ENCODE peak calls at places on chromosomes 1 and 21, in four cellular contexts. X is AG10803, T is thoracic aorta, D is mesenchymal stem cell. Z is an unnamed sample.

GRCh38 chr1:172561252-172561651 is 28.3 kb downstream of the SUCO start:
- DNase-seq in T (no peak), X (peak), D (no peak), Z (no peak)

GRCh38 chr21:45126085-45126687 is 51.8 kb downstream of the ADARB1 start:
- DNase-seq in T (no peak), X (no peak), D (no peak), Z (no peak)

GRCh38 chr21:39660596-39660995 is 47.9 kb downstream of the B3GALT5 start:
- DNase-seq in T (no peak), X (peak), D (peak), Z (no peak)

GRCh38 chr1:201970334-201971159 is 11.9 kb upstream of the RNPEP start:
- DNase-seq in X (peak), T (no peak), D (peak), Z (no peak)

GRCh38 chr1:208059328-208060017 is 148.5 kb upstream of the CD34 start:
- DNase-seq in D (no peak), T (no peak), X (no peak), Z (no peak)

GRCh38 chr1:39657923-39658485 is 13.9 kb downstream of the NT5C1A start:
- DNase-seq in T (no peak), D (peak), X (peak), Z (peak)

GRCh38 chr1:48765335-48765734 is 11.4 kb downstream of the BEND5 start:
- DNase-seq in T (no peak), D (no peak), X (no peak), Z (no peak)

GRCh38 chr1:227805606-227806197 is 9.8 kb upstream of the PRSS38 start:
- DNase-seq in D (no peak), T (no peak), X (peak), Z (no peak)

GRCh38 chr1:154895779-154896178 is 25.7 kb upstream of the KCNN3 start:
- DNase-seq in X (peak), T (no peak), D (no peak), Z (no peak)

GRCh38 chr1:166040223-166040622 is 126.6 kb downstream of the FAM78B start:
- DNase-seq in D (no peak), T (no peak), X (no peak), Z (no peak)

GRCh38 chr1:237041795-237042466 is at the start of gene RYR2:
- DNase-seq in D (no peak), X (no peak), T (no peak), Z (no peak)

GRCh38 chr1:25197235-25197930 is 34.9 kb downstream of the SYF2 start:
- DNase-seq in X (no peak), D (no peak), T (no peak), Z (peak)

GRCh38 chr1:6141601-6142000 is 38.5 kb downstream of the CHD5 start:
- DNase-seq in D (peak), X (no peak), T (no peak), Z (peak)

GRCh38 chr1:234858722-234859121 is 248.7 kb upstream of the IRF2BP2 start:
- DNase-seq in D (no peak), X (no peak), T (no peak), Z (no peak)

GRCh38 chr1:219041141-219041540 is 132.5 kb upstream of the LYPLAL1 start:
- DNase-seq in T (no peak), D (peak), X (peak), Z (no peak)

GRCh38 chr1:226901421-226901820 is 31.0 kb downstream of the PSEN2 start:
- DNase-seq in X (no peak), D (no peak), T (no peak), Z (no peak)

GRCh38 chr1:2937805-2938204 is 83.5 kb upstream of the ACTRT2 start:
- DNase-seq in X (no peak), D (no peak), T (no peak), Z (no peak)

GRCh38 chr1:93178418-93178817 is 1.8 kb downstream of the TMED5 start:
- DNase-seq in T (no peak), D (no peak), X (no peak), Z (peak)

GRCh38 chr1:195663549-195664280 is 944.5 kb downstream of the KCNT2 start:
- DNase-seq in D (peak), X (peak), T (no peak), Z (peak)

GRCh38 chr1:178031856-178032320 is 62.0 kb upstream of the RASAL2 start:
- DNase-seq in D (peak), X (peak), T (peak), Z (peak)

GRCh38 chr1:116064616-116065015 is 46.6 kb upstream of the MAB21L3 start:
- DNase-seq in X (peak), T (no peak), D (peak), Z (no peak)

GRCh38 chr1:221845650-221846371 is 103.9 kb upstream of the DUSP10 start:
- DNase-seq in D (peak), T (no peak), X (peak), Z (no peak)

GRCh38 chr1:151273924-151274466 is 8.1 kb upstream of the ZNF687 start:
- DNase-seq in D (no peak), X (no peak), T (no peak), Z (no peak)

GRCh38 chr1:151281225-151281968 is 702 bp upstream of the ZNF687 start:
- DNase-seq in D (peak), X (peak), T (peak), Z (peak)

GRCh38 chr1:151281969-151282882 is at the start of gene ZNF687:
- DNase-seq in D (peak), X (peak), T (peak), Z (peak)

GRCh38 chr1:151282883-151283725 is 1.0 kb downstream of the ZNF687 start:
- DNase-seq in X (no peak), D (peak), T (no peak), Z (peak)

DNA sequence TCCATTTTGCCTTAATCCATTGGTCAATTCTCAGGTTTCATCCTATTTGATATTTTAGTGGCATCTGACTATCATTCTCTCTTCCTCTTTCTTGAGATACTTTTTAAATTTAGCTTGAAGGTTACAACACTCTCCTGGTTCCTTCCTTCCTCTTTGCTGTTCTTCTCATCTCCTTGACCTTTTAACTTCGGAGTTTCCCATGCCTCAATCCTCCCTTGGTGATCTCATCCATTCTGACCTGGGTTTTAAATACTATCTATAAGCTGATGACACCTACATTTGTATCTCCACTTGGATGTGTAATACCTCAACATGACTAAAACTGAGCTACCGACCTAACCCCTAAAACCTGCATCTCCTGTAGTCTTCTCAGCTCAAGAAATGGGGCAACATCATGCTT is 4.8 kb upstream of the ZNF687 start:
- DNase-seq in X (no peak), D (peak), T (no peak), Z (peak)
- H3K4me3 ChIP-seq in X (no peak), D (no peak), T (no peak), Z (no peak)

GRCh38 chr1:160438935-160439334 is 38.6 kb downstream of the VANGL2 start:
- DNase-seq in D (no peak), X (no peak), T (no peak), Z (no peak)

GRCh38 chr1:160438320-160438918 is 38.1 kb downstream of the VANGL2 start:
- DNase-seq in D (no peak), T (no peak), X (no peak), Z (no peak)

GRCh38 chr1:160436975-160437374 is 36.6 kb downstream of the VANGL2 start:
- DNase-seq in D (no peak), T (no peak), X (peak), Z (no peak)

GRCh38 chr1:160439718-160440117 is 39.4 kb downstream of the VANGL2 start:
- DNase-seq in D (no peak), T (no peak), X (no peak), Z (no peak)

GRCh38 chr1:160437432-160438319 is 37.3 kb downstream of the VANGL2 start:
- DNase-seq in X (no peak), T (no peak), D (peak), Z (no peak)
- H3K4me3 ChIP-seq in X (no peak), T (no peak), D (no peak), Z (no peak)

DNA sequence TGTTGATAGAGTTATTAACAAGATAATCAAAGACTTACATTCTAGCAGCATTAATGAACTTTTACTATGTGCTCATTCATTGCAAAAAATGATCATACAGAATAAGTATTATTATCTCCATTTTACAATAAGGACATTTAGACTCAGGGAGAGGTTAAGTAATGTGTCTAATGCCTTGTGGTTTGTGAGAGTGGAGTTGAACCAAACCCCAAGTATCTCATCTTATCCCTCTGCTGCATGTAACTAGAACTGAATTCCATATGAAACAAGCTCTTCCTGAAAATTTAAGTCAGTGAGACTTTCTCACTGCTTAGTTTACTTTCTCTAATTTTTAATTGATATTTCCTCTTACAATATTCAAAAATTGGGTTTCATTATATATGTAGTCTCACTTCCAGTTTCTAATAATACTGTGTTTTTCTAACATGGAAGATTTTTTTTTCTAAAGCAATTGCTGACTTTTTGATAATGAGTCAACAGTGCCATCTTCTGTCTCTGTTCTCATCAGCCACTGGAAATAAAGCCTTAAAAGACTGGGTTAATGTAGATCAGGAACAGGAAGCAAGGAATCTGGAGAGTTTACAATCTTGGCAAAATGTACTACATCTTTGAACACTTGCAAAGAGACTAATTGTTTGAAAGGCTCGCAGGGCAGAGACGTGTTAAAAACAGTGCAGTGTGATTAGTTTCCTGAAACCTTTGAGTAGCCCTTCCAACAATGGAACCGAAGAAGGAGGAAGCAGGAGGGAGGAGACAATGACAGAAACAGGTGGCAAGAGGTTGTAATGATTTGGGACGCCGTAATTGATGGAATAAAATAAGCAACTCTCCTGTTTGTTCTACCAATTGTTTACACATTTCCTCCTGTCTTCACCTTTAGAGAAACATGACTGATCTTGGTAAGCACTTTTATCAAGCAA is 567.6 kb downstream of the MRPL39 start:
- DNase-seq in T (no peak), X (peak), D (no peak), Z (peak)
- H3K4me3 ChIP-seq in T (no peak), X (no peak), D (peak), Z (no peak)

DNA sequence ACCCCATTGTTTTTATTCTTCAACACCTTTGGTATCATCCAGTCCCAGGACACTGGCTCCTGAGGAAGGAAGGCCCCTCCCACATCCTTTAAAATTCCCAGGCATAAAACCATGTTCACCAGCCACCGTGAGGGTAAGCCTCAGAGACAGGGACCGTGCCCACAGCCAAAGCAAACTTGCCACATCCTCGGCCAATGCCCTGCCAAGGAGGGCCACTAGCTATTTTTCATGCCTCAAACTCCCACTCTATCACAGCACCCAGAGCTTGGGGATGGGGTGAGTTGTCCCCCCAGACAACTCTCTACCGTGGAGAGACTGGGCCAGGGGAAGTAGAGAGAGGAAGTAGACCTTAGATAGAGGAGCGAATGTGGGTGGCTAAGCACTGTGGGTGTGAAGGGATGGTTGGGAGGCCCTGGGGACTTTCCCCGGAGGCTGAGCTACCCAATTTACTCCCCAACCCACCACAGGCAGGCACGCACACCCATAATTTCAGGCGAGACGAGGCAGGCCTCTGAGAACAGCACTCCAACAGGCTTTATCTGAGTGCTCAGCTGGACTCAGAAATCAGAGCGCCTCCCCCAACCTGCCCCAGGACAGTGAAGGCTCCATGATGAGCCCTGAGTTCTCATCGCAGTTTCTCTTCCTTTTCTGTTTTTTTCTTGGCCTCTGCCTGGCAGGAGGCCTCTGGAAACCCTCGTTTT is 15.9 kb upstream of the BTG2 start:
- DNase-seq in T (no peak), D (no peak), X (no peak), Z (peak)
- H3K4me3 ChIP-seq in T (peak), D (no peak), X (no peak), Z (no peak)

GRCh38 chr1:28927442-28928305 is 13.3 kb downstream of the EPB41 start:
- DNase-seq in D (peak), X (peak), T (no peak), Z (peak)

GRCh38 chr1:28925350-28925891 is 11.1 kb downstream of the EPB41 start:
- DNase-seq in D (no peak), X (no peak), T (no peak), Z (no peak)

GRCh38 chr1:28921286-28921869 is 7.0 kb downstream of the EPB41 start:
- DNase-seq in D (no peak), X (no peak), T (no peak), Z (no peak)

GRCh38 chr1:28928306-28928987 is 14.1 kb downstream of the EPB41 start:
- DNase-seq in D (no peak), T (no peak), X (no peak), Z (peak)

GRCh38 chr1:28926629-28927441 is 12.5 kb downstream of the EPB41 start:
- DNase-seq in D (no peak), T (no peak), X (no peak), Z (peak)
- H3K4me3 ChIP-seq in D (no peak), T (no peak), X (no peak), Z (peak)

GRCh38 chr1:11807087-11807486 is 1.1 kb downstream of the CLCN6 start:
- DNase-seq in D (no peak), X (no peak), T (no peak), Z (no peak)
- H3K4me3 ChIP-seq in D (peak), X (peak), T (peak), Z (peak)

Z was measured in NB4.